ENCODE peak calls at places on chromosomes 2 and 18, in nine cellular contexts. P, R, E, L, A, J, Z, S and W are unnamed samples.

GRCh38 chr18:55650363-55650870 is 62.4 kb upstream of the TCF4 start:
- DNase-seq in P (no peak), S (no peak), R (no peak), J (no peak), A (no peak), E (no peak), L (no peak), Z (no peak), W (no peak)

GRCh38 chr2:74002515-74003391 is 18.0 kb downstream of the TET3 start:
- DNase-seq in J (peak; percentile 37), L (peak; percentile 75), R (peak; percentile 94), Z (peak; percentile 85), A (peak; percentile 75), S (no peak), P (no peak), E (peak; percentile 82), W (peak; percentile 91)

GRCh38 chr2:115084446-115084845 is 642.0 kb downstream of the DPP10 start:
- DNase-seq in E (no peak), A (no peak), R (no peak), Z (no peak), L (no peak), S (no peak), J (no peak), P (no peak), W (no peak)

GRCh38 chr18:72155327-72155726 is 388.8 kb downstream of the CBLN2 start:
- DNase-seq in E (no peak), S (no peak), A (peak; percentile 2), Z (no peak), R (no peak), P (no peak), J (no peak), L (no peak), W (no peak)

GRCh38 chr2:113784823-113785744 is 28.6 kb upstream of the SLC35F5 start:
- DNase-seq in E (no peak), J (no peak), R (no peak), P (no peak), L (no peak), Z (no peak), S (no peak), A (no peak), W (no peak)

GRCh38 chr18:74942319-74942910 is 266.5 kb downstream of the PTGR3 start:
- DNase-seq in P (no peak), E (no peak), Z (no peak), J (no peak), S (no peak), L (no peak), A (no peak), R (no peak), W (peak; percentile 17)

GRCh38 chr2:39732492-39732891 is 46.6 kb downstream of the THUMPD2 start:
- DNase-seq in J (no peak), S (no peak), L (no peak), P (no peak), E (no peak), A (no peak), R (no peak), Z (no peak), W (no peak)

GRCh38 chr2:225429718-225430117 is 30.2 kb downstream of the NYAP2 start:
- DNase-seq in P (no peak), R (no peak), S (no peak), E (no peak), A (peak; percentile 0), Z (no peak), L (no peak), J (no peak), W (no peak)

GRCh38 chr2:139228276-139228675 is 448.1 kb upstream of the NXPH2 start:
- DNase-seq in S (no peak), A (no peak), Z (no peak), P (no peak), R (no peak), E (no peak), L (no peak), J (no peak), W (no peak)

GRCh38 chr18:60445341-60445740 is 72.8 kb upstream of the MC4R start:
- DNase-seq in A (no peak), S (no peak), R (no peak), P (no peak), Z (no peak), E (no peak), J (no peak), L (no peak), W (no peak)

GRCh38 chr2:37388074-37388473 is 43.6 kb downstream of the QPCT start:
- DNase-seq in R (no peak), S (no peak), P (peak; percentile 88), J (no peak), A (no peak), L (no peak), E (no peak), Z (no peak), W (no peak)

GRCh38 chr18:46335551-46336059 is 231.4 kb downstream of the HAUS1 start:
- DNase-seq in S (peak; percentile 49), A (no peak), P (no peak), J (no peak), L (no peak), R (no peak), E (no peak), Z (no peak), W (no peak)

GRCh38 chr2:47490406-47490805 is 87.5 kb downstream of the MSH2 start:
- DNase-seq in A (no peak), P (no peak), L (no peak), Z (no peak), E (no peak), J (no peak), S (no peak), R (no peak), W (no peak)

GRCh38 chr2:209460151-209460761 is 36.4 kb downstream of the MAP2 start:
- DNase-seq in S (no peak), J (no peak), P (no peak), L (no peak), E (no peak), Z (no peak), R (no peak), A (no peak), W (no peak)

GRCh38 chr2:62201307-62201706 is 5.4 kb downstream of the B3GNT2 start:
- DNase-seq in E (no peak), Z (no peak), L (no peak), P (no peak), A (no peak), J (no peak), S (no peak), R (no peak), W (no peak)

GRCh38 chr2:159202568-159203071 is 83.9 kb downstream of the WDSUB1 start:
- DNase-seq in E (no peak), Z (peak; percentile 67), L (no peak), S (no peak), P (no peak), J (peak; percentile 98), R (no peak), A (no peak), W (no peak)

GRCh38 chr2:159200498-159200897 is 86.0 kb downstream of the WDSUB1 start:
- DNase-seq in E (no peak), P (no peak), R (no peak), Z (no peak), J (no peak), A (no peak), L (no peak), S (no peak), W (no peak)

GRCh38 chr2:159199236-159199635 is 87.3 kb downstream of the WDSUB1 start:
- DNase-seq in L (no peak), S (no peak), Z (no peak), R (no peak), E (no peak), P (no peak), J (no peak), A (no peak), W (no peak)

GRCh38 chr2:159201321-159202063 is 85.0 kb downstream of the WDSUB1 start:
- DNase-seq in R (no peak), L (no peak), E (peak; percentile 51), S (no peak), A (no peak), P (no peak), J (peak; percentile 13), Z (no peak), W (no peak)

DNA sequence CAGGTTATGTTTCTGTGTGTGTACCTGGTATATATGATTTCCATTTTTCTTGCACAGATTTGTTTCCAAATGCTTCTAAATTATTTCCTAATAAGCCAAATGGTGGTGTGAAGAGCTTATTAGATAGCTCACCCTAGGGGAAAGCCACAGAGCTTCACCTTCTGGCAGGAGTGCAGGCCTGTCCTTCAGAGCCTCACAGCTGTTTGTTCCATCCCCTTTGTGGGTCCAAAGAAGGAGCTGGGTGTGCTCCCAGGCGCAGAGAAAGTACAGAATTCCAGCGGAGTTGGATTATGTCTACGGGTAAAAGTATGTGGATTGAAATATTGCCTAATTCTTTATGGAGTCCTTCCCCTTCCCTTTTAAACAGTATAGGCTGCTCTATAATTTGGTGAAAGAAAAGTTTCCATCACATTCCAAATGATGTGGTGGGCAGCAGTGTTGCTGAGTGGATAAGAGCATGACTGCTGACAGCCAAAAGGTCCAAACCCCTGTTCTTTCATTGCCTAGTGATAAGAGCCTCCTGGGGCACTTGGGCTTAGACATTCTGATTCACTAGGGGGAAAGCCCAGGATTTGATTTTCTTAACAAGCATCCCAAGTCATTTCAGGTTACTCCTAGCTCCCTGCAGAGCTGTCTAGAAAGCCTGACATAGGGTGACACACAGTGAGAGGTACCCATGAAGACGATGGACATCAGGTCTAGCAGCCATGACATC is 86.6 kb downstream of the WDSUB1 start:
- DNase-seq in J (no peak), E (no peak), S (no peak), P (no peak), R (no peak), L (no peak), Z (no peak), A (no peak), W (no peak)
- H3K27ac ChIP-seq in J (no peak overlapping the region), E (no peak overlapping the region), S (no peak overlapping the region), P (no peak overlapping the region), R (no peak overlapping the region), L (no peak overlapping the region), Z (peak overlapping the region; percentile 39), A (no peak overlapping the region), W (no peak overlapping the region)

GRCh38 chr2:173630425-173631122 is 275.9 kb downstream of the CDCA7 start:
- DNase-seq in S (no peak), R (no peak), J (no peak), A (no peak), P (no peak), Z (no peak), L (no peak), E (no peak), W (no peak)
- H3K27ac ChIP-seq in S (no peak overlapping the region), R (no peak overlapping the region), J (peak overlapping the region; percentile 49), A (no peak overlapping the region), P (no peak overlapping the region), Z (no peak overlapping the region), L (no peak overlapping the region), E (no peak overlapping the region), W (no peak overlapping the region)

GRCh38 chr2:3421053-3421452 is 41.6 kb downstream of the TRAPPC12 start:
- DNase-seq in A (no peak), E (no peak), L (no peak), Z (no peak), P (no peak), J (no peak), S (no peak), R (no peak), W (no peak)
- H3K27ac ChIP-seq in A (no peak overlapping the region), E (no peak overlapping the region), L (no peak overlapping the region), Z (no peak overlapping the region), P (no peak overlapping the region), J (no peak overlapping the region), S (no peak overlapping the region), R (no peak overlapping the region), W (no peak overlapping the region)

DNA sequence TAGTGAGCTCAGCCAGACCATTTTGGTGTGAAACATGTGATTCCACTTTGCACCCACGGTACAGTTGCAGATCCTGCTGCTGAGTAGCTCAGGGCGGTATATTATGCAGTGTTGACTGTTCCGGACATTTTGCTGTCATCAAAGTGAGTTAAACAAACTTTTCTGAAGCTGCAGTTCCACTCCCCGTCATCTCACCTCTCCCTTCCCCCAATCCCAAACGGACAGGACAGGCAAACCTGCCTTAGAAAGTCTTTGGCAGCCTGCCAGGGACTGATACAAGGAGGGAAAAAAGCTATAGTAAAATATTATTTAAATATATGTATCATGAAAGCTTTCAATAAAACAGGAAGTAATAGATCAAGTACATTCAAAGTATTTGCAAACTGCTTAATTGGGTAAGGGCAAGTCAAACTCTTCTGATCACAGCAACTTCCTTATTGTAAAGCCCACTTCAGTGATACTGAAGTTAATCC is 35.5 kb upstream of the SP5 start:
- DNase-seq in S (no peak), L (no peak), E (no peak), P (no peak), A (no peak), R (no peak), J (no peak), Z (no peak), W (no peak)
- H3K27ac ChIP-seq in S (no peak overlapping the region), L (no peak overlapping the region), E (no peak overlapping the region), P (no peak overlapping the region), A (no peak overlapping the region), R (no peak overlapping the region), J (no peak overlapping the region), Z (no peak overlapping the region), W (peak overlapping the region; percentile 35)